ENCODE peak calls at places on chromosome 15, in seven cellular contexts. C is Peyer's patch, L is globus pallidus, H is GM20000, A is IMR-90, P is tibial nerve, J is OCI-LY7. T is an unnamed sample.

GRCh38 chr15:55907797-55908196 is 85.6 kb downstream of the NEDD4 start:
- DNase-seq in J (no peak), C (no peak), P (no peak), L (no peak), A (peak; percentile 99), H (no peak), T (no peak)

GRCh38 chr15:77415450-77416448 is 4.2 kb downstream of the PEAK1 start:
- DNase-seq in A (peak; percentile 60), C (no peak), J (no peak), P (no peak), H (no peak), L (no peak), T (no peak)

GRCh38 chr15:82040862-82041261 is 5.0 kb downstream of the MEX3B start:
- DNase-seq in H (no peak), J (no peak), C (no peak), P (no peak), A (no peak), L (no peak), T (peak; percentile 27)

GRCh38 chr15:100686725-100687488 is 84.5 kb downstream of the ASB7 start:
- DNase-seq in P (no peak), C (no peak), J (no peak), H (no peak), L (no peak), A (peak; percentile 72), T (no peak)

GRCh38 chr15:31393441-31394091 is 66.9 kb downstream of the KLF13 start:
- DNase-seq in A (no peak), H (peak; percentile 34), J (peak; percentile 25), P (no peak), L (no peak), C (peak; percentile 61), T (no peak)

GRCh38 chr15:88113909-88114308 is 142.6 kb downstream of the NTRK3 start:
- DNase-seq in P (no peak), H (no peak), A (no peak), C (no peak), L (no peak), J (no peak), T (no peak)

GRCh38 chr15:74253276-74253921 is 17.3 kb downstream of the CCDC33 start:
- DNase-seq in L (no peak), A (peak; percentile 5), H (no peak), P (no peak), J (peak; percentile 44), C (no peak), T (no peak)

GRCh38 chr15:78671626-78672211 is 30.7 kb upstream of the CHRNB4 start:
- DNase-seq in L (no peak), H (no peak), C (no peak), A (no peak), J (no peak), P (no peak), T (peak; percentile 85)

GRCh38 chr15:63605816-63606215 is 8.6 kb downstream of the FBXL22 start:
- DNase-seq in A (no peak), L (no peak), P (no peak), H (peak; percentile 49), C (peak; percentile 75), J (no peak), T (no peak)

GRCh38 chr15:78034495-78035191 is 42.9 kb downstream of the TBC1D2B start:
- DNase-seq in L (no peak), H (peak; percentile 51), J (peak; percentile 33), P (no peak), C (peak; percentile 89), A (peak; percentile 38), T (no peak)

GRCh38 chr15:62850791-62851291 is 191.7 kb upstream of the TPM1 start:
- DNase-seq in J (no peak), A (peak; percentile 76), P (no peak), H (no peak), L (no peak), C (no peak), T (no peak)

GRCh38 chr15:73078722-73079121 is 26.5 kb downstream of the NEO1 start:
- DNase-seq in C (no peak), A (peak; percentile 90), H (no peak), J (no peak), P (no peak), L (peak; percentile 27), T (no peak)

GRCh38 chr15:46229263-46229662 is 594.4 kb downstream of the SQOR start:
- DNase-seq in P (no peak), J (no peak), H (no peak), L (no peak), A (no peak), C (no peak), T (no peak)

GRCh38 chr15:65841121-65841930 is 28.0 kb upstream of the RAB11A start:
- DNase-seq in P (no peak), L (no peak), C (peak; percentile 42), H (no peak), J (no peak), A (peak; percentile 22), T (no peak)

GRCh38 chr15:20658024-20658423 is 116.4 kb upstream of the GOLGA6L6 start:
- DNase-seq in A (no peak), L (no peak), C (no peak), H (no peak), J (no peak), P (no peak), T (no peak)

GRCh38 chr15:36567445-36567844 is 12.0 kb upstream of the CDIN1 start:
- DNase-seq in H (no peak), A (no peak), P (no peak), L (no peak), J (no peak), C (no peak), T (no peak)

GRCh38 chr15:88484781-88485246 is 17.3 kb downstream of the MRPS11 start:
- DNase-seq in C (no peak), H (no peak), J (no peak), P (no peak), A (peak; percentile 64), L (no peak), T (no peak)

GRCh38 chr15:29792426-29793159 is 29.7 kb downstream of the TJP1 start:
- DNase-seq in C (no peak), P (no peak), A (no peak), J (no peak), L (no peak), H (no peak), T (no peak)

GRCh38 chr15:41115088-41115651 is 910 bp downstream of the INO80 start:
- DNase-seq in L (peak; percentile 18), P (no peak), C (no peak), J (no peak), H (peak; percentile 77), A (peak; percentile 35), T (no peak)

GRCh38 chr15:68553994-68554715 is 24.6 kb upstream of the CORO2B start:
- DNase-seq in C (peak; percentile 81), L (peak; percentile 68), H (peak; percentile 60), J (peak; percentile 81), A (peak; percentile 58), P (peak; percentile 58), T (peak; percentile 83)

GRCh38 chr15:71707230-71708051 is 102.9 kb upstream of the NR2E3 start:
- DNase-seq in H (no peak), J (no peak), A (peak; percentile 41), P (no peak), L (no peak), C (no peak), T (no peak)

GRCh38 chr15:47293763-47294162 is 423.5 kb upstream of the SEMA6D start:
- DNase-seq in C (peak; percentile 53), J (no peak), A (peak; percentile 95), L (peak; percentile 61), H (no peak), P (peak; percentile 74), T (no peak)

GRCh38 chr15:80694624-80695098 is 449 bp upstream of the ABHD17C start:
- DNase-seq in C (peak; percentile 50), A (peak; percentile 33), J (no peak), P (no peak), H (no peak), L (peak; percentile 15), T (peak; percentile 45)

GRCh38 chr15:48537277-48538113 is 108.0 kb downstream of the FBN1 start:
- DNase-seq in H (no peak), P (no peak), C (no peak), L (no peak), J (no peak), A (peak; percentile 52), T (no peak)

GRCh38 chr15:26983822-26984221 is 12.8 kb downstream of the GABRG3 start:
- DNase-seq in H (no peak), J (no peak), L (no peak), P (no peak), A (no peak), C (no peak), T (no peak)

GRCh38 chr15:39135989-39136388 is 444.9 kb upstream of the THBS1 start:
- DNase-seq in C (no peak), J (no peak), P (no peak), H (no peak), A (peak; percentile 96), L (no peak), T (no peak)

GRCh38 chr15:99958426-99959097 is 225.3 kb upstream of the LYSMD4 start:
- DNase-seq in J (no peak), L (no peak), C (no peak), P (no peak), H (no peak), A (no peak), T (no peak)

GRCh38 chr15:100457201-100457600 is 71.5 kb downstream of the CERS3 start:
- DNase-seq in C (no peak), L (no peak), A (peak; percentile 21), P (no peak), J (no peak), H (no peak), T (no peak)

GRCh38 chr15:72515591-72516389 is 41.7 kb downstream of the ARIH1 start:
- DNase-seq in H (no peak), C (no peak), L (no peak), J (no peak), P (no peak), A (peak; percentile 20), T (no peak)

GRCh38 chr15:41904487-41905359 is 10.9 kb upstream of the SPTBN5 start:
- DNase-seq in J (peak; percentile 69), A (peak; percentile 65), P (no peak), L (peak; percentile 53), H (peak; percentile 86), C (peak; percentile 89), T (peak; percentile 82)

GRCh38 chr15:29921130-29921601 is 98.9 kb upstream of the TJP1 start:
- DNase-seq in L (no peak), J (no peak), A (no peak), H (no peak), P (no peak), C (no peak), T (no peak)

GRCh38 chr15:40305281-40305680 is 2.5 kb downstream of the PLCB2 start:
- DNase-seq in A (no peak), L (no peak), J (no peak), H (no peak), C (no peak), P (no peak), T (no peak)

GRCh38 chr15:68816795-68817303 is 3.8 kb downstream of the ANP32A start:
- DNase-seq in P (no peak), A (no peak), H (no peak), L (no peak), J (peak; percentile 41), C (peak; percentile 74), T (no peak)

GRCh38 chr15:96027501-96027900 is 303.0 kb upstream of the NR2F2 start:
- DNase-seq in L (no peak), P (no peak), C (no peak), J (no peak), H (no peak), A (no peak), T (no peak)

GRCh38 chr15:68465861-68466560 is 34.0 kb upstream of the ITGA11 start:
- DNase-seq in L (no peak), P (no peak), C (no peak), J (no peak), A (no peak), H (no peak), T (no peak)

GRCh38 chr15:52107238-52107637 is 5.3 kb downstream of the BCL2L10 start:
- DNase-seq in A (no peak), J (peak; percentile 21), C (no peak), H (no peak), L (no peak), P (no peak), T (no peak)

GRCh38 chr15:51876169-51876568 is 46.7 kb downstream of the TMOD3 start:
- DNase-seq in L (no peak), P (no peak), C (no peak), A (no peak), J (no peak), H (no peak), T (no peak)